ENCODE peak calls at places on chromosomes 7 and 10, in five cellular contexts. A is HCT116, W is hepatocyte, P is H7, H is right atrium auricular region. L is an unnamed sample.
A peak's percentile ranks its signal among the peaks of the same experiment; 100 is the strongest.

GRCh38 chr10:132107947-132108877 is 42.5 kb downstream of the JAKMIP3 start:
- DNase-seq in A (no peak), W (no peak), H (peak; percentile 42), P (no peak), L (peak; percentile 14)

GRCh38 chr7:150756858-150757257 is 19.6 kb downstream of the GIMAP5 start:
- DNase-seq in P (no peak), W (no peak), A (no peak), H (no peak), L (no peak)

GRCh38 chr7:2096692-2097380 is 135.9 kb downstream of the MAD1L1 start:
- DNase-seq in A (no peak), H (no peak), P (no peak), W (no peak), L (no peak)

GRCh38 chr10:103534621-103535498 is 41.4 kb downstream of the NEURL1 start:
- DNase-seq in W (no peak), A (no peak), H (no peak), P (peak; percentile 7), L (no peak)

GRCh38 chr7:131480384-131481315 is 75.8 kb downstream of the PODXL start:
- DNase-seq in A (no peak), H (no peak), P (no peak), W (no peak), L (peak; percentile 49)

GRCh38 chr7:55124989-55125875 is 106.4 kb downstream of the EGFR start:
- DNase-seq in P (peak; percentile 56), W (no peak), A (no peak), H (no peak), L (no peak)

GRCh38 chr7:22331704-22332103 is 25.2 kb downstream of the RAPGEF5 start:
- DNase-seq in H (no peak), P (no peak), W (no peak), A (no peak), L (no peak)

GRCh38 chr10:28818645-28819036 is 141.3 kb downstream of the BAMBI start:
- DNase-seq in H (no peak), W (peak; percentile 37), A (no peak), P (no peak), L (no peak)

GRCh38 chr10:1638889-1639418 is 98.4 kb downstream of the ADARB2 start:
- DNase-seq in W (no peak), A (no peak), H (peak; percentile 49), P (no peak), L (no peak)

GRCh38 chr10:62437696-62438095 is 63.5 kb downstream of the ZNF365 start:
- DNase-seq in P (peak; percentile 4), W (peak; percentile 78), A (peak; percentile 53), H (no peak), L (peak; percentile 79)

GRCh38 chr10:30583778-30584415 is 45.7 kb downstream of the LYZL2 start:
- DNase-seq in H (peak; percentile 84), P (no peak), W (peak; percentile 63), A (peak; percentile 57), L (no peak)

GRCh38 chr7:116227678-116228239 is 17.4 kb downstream of the TES start:
- DNase-seq in W (no peak), P (no peak), A (no peak), H (no peak), L (no peak)

GRCh38 chr10:45375716-45376231 is 1.8 kb downstream of the ALOX5 start:
- DNase-seq in W (no peak), A (no peak), H (no peak), P (no peak), L (no peak)

GRCh38 chr10:51846856-51847506 is 147.6 kb upstream of the CSTF2T start:
- DNase-seq in W (no peak), H (no peak), A (no peak), P (no peak), L (no peak)

GRCh38 chr10:107740962-107741690 is 576.6 kb upstream of the SORCS1 start:
- DNase-seq in W (no peak), A (no peak), P (no peak), H (no peak), L (no peak)

GRCh38 chr7:409344-410281 is 110.0 kb downstream of the PDGFA start:
- DNase-seq in W (no peak), A (no peak), H (no peak), P (peak; percentile 57), L (peak; percentile 20)
- H3K27me3 ChIP-seq in W (no peaks in the 10 kb centered on the region), A (peaks cover 19% of the 10 kb centered on the region), H (no peaks in the 10 kb centered on the region), P (no peaks in the 10 kb centered on the region), L (no peaks in the 10 kb centered on the region)

GRCh38 chr10:78394050-78394449 is 360.4 kb downstream of the RPS24 start:
- DNase-seq in W (no peak), A (no peak), H (no peak), P (no peak), L (no peak)
- H3K27me3 ChIP-seq in W (no peaks in the 10 kb centered on the region), A (peaks cover 20% of the 10 kb centered on the region), H (no peaks in the 10 kb centered on the region), P (no peaks in the 10 kb centered on the region), L (no peaks in the 10 kb centered on the region)

GRCh38 chr7:30268666-30269065 is 15.7 kb upstream of the ZNRF2 start:
- DNase-seq in H (no peak), W (no peak), P (no peak), A (no peak), L (no peak)
- H3K27me3 ChIP-seq in H (no peaks in the 10 kb centered on the region), W (no peaks in the 10 kb centered on the region), P (no peaks in the 10 kb centered on the region), A (no peaks in the 10 kb centered on the region), L (no peaks in the 10 kb centered on the region)

GRCh38 chr7:31688990-31689389 is 2.0 kb downstream of the PPP1R17 start:
- DNase-seq in W (no peak), A (no peak), H (no peak), P (no peak), L (no peak)
- H3K27me3 ChIP-seq in W (peaks cover 12% of the 10 kb centered on the region), A (peaks cover 14% of the 10 kb centered on the region), H (no peaks in the 10 kb centered on the region), P (no peaks in the 10 kb centered on the region), L (no peaks in the 10 kb centered on the region)

GRCh38 chr10:101767600-101767945 is 8.3 kb downstream of the FGF8 start:
- DNase-seq in A (no peak), W (no peak), P (peak; percentile 18), H (no peak), L (no peak)

GRCh38 chr10:101768791-101769170 is 7.1 kb downstream of the FGF8 start:
- DNase-seq in W (no peak), H (no peak), A (no peak), P (peak; percentile 37), L (no peak)

GRCh38 chr10:101766753-101767599 is 8.9 kb downstream of the FGF8 start:
- DNase-seq in P (peak; percentile 46), H (no peak), W (no peak), A (no peak), L (no peak)

GRCh38 chr10:101769541-101770180 is 6.3 kb downstream of the FGF8 start:
- DNase-seq in A (no peak), P (peak; percentile 83), W (no peak), H (no peak), L (no peak)

GRCh38 chr10:101767966-101768790 is 7.7 kb downstream of the FGF8 start:
- DNase-seq in H (no peak), P (peak; percentile 41), W (no peak), A (no peak), L (peak; percentile 23)
- H3K27me3 ChIP-seq in H (no peaks in the 10 kb centered on the region), P (peaks cover 8% of the 10 kb centered on the region), W (peaks cover 59% of the 10 kb centered on the region), A (peaks cover 11% of the 10 kb centered on the region), L (peaks cover 1% of the 10 kb centered on the region)

GRCh38 chr7:100964630-100965029 is 4.7 kb upstream of the MUC12 start:
- DNase-seq in H (no peak), A (no peak), W (no peak), P (peak; percentile 68), L (no peak)

GRCh38 chr7:100962537-100962936 is 6.8 kb upstream of the MUC12 start:
- DNase-seq in A (no peak), P (no peak), H (no peak), W (no peak), L (no peak)

GRCh38 chr7:100963386-100963785 is 6.0 kb upstream of the MUC12 start:
- DNase-seq in W (no peak), H (no peak), P (no peak), A (no peak), L (no peak)

GRCh38 chr7:100965051-100965722 is 4.2 kb upstream of the MUC12 start:
- DNase-seq in A (no peak), H (no peak), W (no peak), P (peak; percentile 86), L (no peak)

GRCh38 chr7:100963874-100964273 is 5.5 kb upstream of the MUC12 start:
- DNase-seq in W (no peak), A (no peak), H (no peak), P (no peak), L (no peak)
- H3K27me3 ChIP-seq in W (peaks cover 85% of the 10 kb centered on the region), A (peaks cover 46% of the 10 kb centered on the region), H (peaks cover 16% of the 10 kb centered on the region), P (peaks cover 21% of the 10 kb centered on the region), L (no peaks in the 10 kb centered on the region)

L was measured in Caco-2.